ENCODE peak calls at places on chromosomes 12 and 14, in six cellular contexts. F, H, E, P, K and S are unnamed samples.

GRCh38 chr14:80213602-80214001 is 2.3 kb upstream of the DIO2 start:
- DNase-seq in F (no peak), H (peak), E (no peak), P (no peak), K (no peak), S (no peak)

GRCh38 chr12:52371716-52372115 is 4.4 kb upstream of the KRT85 start:
- DNase-seq in F (no peak), H (no peak), E (no peak), P (no peak), K (no peak), S (no peak)

GRCh38 chr12:126384029-126384564 is 1318.9 kb downstream of the AACS start:
- DNase-seq in F (no peak), H (peak), E (no peak), P (no peak), K (no peak), S (no peak)

GRCh38 chr12:53074290-53074998 is 4.7 kb downstream of the SPRYD3 start:
- DNase-seq in F (no peak), H (no peak), E (no peak), P (no peak), K (no peak), S (no peak)

GRCh38 chr14:35277179-35277578 is 15.0 kb upstream of the PSMA6 start:
- DNase-seq in F (no peak), H (no peak), E (no peak), P (no peak), K (no peak), S (no peak)

GRCh38 chr12:100801335-100801734 is 6.8 kb downstream of the ANO4 start:
- DNase-seq in F (no peak), H (no peak), E (no peak), P (no peak), K (no peak), S (no peak)

GRCh38 chr12:110373962-110374611 is 29.4 kb downstream of the ANAPC7 start:
- DNase-seq in F (no peak), H (no peak), E (no peak), P (no peak), K (no peak), S (no peak)

GRCh38 chr12:106780010-106780625 is 5.6 kb downstream of the RIC8B start:
- DNase-seq in F (no peak), H (peak), E (no peak), P (no peak), K (no peak), S (no peak)

GRCh38 chr12:93183940-93184663 is 193.6 kb upstream of the NUDT4 start:
- DNase-seq in F (no peak), H (no peak), E (no peak), P (no peak), K (no peak), S (no peak)

GRCh38 chr12:121893901-121894540 is 5.4 kb downstream of the PSMD9 start:
- DNase-seq in F (no peak), H (peak), E (no peak), P (no peak), K (no peak), S (no peak)

GRCh38 chr14:59407246-59407615 is 57.9 kb downstream of the GPR135 start:
- DNase-seq in F (no peak), H (peak), E (no peak), P (no peak), K (no peak), S (no peak)

GRCh38 chr14:26281280-26281998 is 316.4 kb downstream of the NOVA1 start:
- DNase-seq in F (no peak), H (peak), E (no peak), P (no peak), K (no peak), S (no peak)

GRCh38 chr12:132513070-132513398 is 23.1 kb downstream of the FBRSL1 start:
- DNase-seq in F (no peak), H (no peak), E (no peak), P (no peak), K (no peak), S (no peak)

GRCh38 chr12:115518-115917 is 49.0 kb downstream of the IQSEC3 start:
- DNase-seq in F (no peak), H (no peak), E (no peak), P (no peak), K (no peak), S (no peak)

GRCh38 chr14:104523546-104523935 is 56.0 kb upstream of the C14orf180 start:
- DNase-seq in F (no peak), H (no peak), E (no peak), P (no peak), K (no peak), S (no peak)

GRCh38 chr12:64184216-64184615 is 37.9 kb downstream of the KICS2 start:
- DNase-seq in F (no peak), H (no peak), E (no peak), P (no peak), K (no peak), S (no peak)

GRCh38 chr12:9649532-9649940 is 20.0 kb upstream of the CLEC2D start:
- DNase-seq in F (no peak), H (peak), E (no peak), P (no peak), K (peak), S (no peak)

GRCh38 chr14:95319312-95320075 is at the start of gene CLMN:
- DNase-seq in F (no peak), H (peak), E (peak), P (peak), K (peak), S (no peak)

GRCh38 chr14:49461529-49462401 is 124.4 kb downstream of the RPS29 start:
- DNase-seq in F (no peak), H (peak), E (no peak), P (no peak), K (no peak), S (no peak)

GRCh38 chr14:100800041-100800440 is 25.9 kb upstream of the MEG3 start:
- DNase-seq in F (no peak), H (no peak), E (no peak), P (no peak), K (no peak), S (no peak)

GRCh38 chr12:88934163-88934747 is 354.0 kb upstream of the KITLG start:
- DNase-seq in F (no peak), H (peak), E (no peak), P (no peak), K (no peak), S (no peak)

GRCh38 chr14:100292301-100292775 is 13.9 kb downstream of the SLC25A29 start:
- DNase-seq in F (no peak), H (no peak), E (no peak), P (no peak), K (peak), S (no peak)

GRCh38 chr12:103824845-103825244 is 16.2 kb downstream of the NT5DC3 start:
- DNase-seq in F (no peak), H (no peak), E (no peak), P (no peak), K (no peak), S (no peak)

GRCh38 chr14:36344211-36344610 is 23.8 kb upstream of the MBIP start:
- DNase-seq in F (no peak), H (no peak), E (no peak), P (no peak), K (no peak), S (no peak)

GRCh38 chr12:15669256-15669948 is 119.8 kb downstream of the EPS8 start:
- DNase-seq in F (no peak), H (no peak), E (no peak), P (no peak), K (no peak), S (no peak)

GRCh38 chr12:81797100-81797499 is 38.0 kb upstream of the PPFIA2 start:
- DNase-seq in F (no peak), H (peak), E (no peak), P (no peak), K (no peak), S (no peak)
- TF ChIP-seq CTCF in F (no peak), H (peak), E (no peak), P (peak), K (no peak), S (peak)

DNA sequence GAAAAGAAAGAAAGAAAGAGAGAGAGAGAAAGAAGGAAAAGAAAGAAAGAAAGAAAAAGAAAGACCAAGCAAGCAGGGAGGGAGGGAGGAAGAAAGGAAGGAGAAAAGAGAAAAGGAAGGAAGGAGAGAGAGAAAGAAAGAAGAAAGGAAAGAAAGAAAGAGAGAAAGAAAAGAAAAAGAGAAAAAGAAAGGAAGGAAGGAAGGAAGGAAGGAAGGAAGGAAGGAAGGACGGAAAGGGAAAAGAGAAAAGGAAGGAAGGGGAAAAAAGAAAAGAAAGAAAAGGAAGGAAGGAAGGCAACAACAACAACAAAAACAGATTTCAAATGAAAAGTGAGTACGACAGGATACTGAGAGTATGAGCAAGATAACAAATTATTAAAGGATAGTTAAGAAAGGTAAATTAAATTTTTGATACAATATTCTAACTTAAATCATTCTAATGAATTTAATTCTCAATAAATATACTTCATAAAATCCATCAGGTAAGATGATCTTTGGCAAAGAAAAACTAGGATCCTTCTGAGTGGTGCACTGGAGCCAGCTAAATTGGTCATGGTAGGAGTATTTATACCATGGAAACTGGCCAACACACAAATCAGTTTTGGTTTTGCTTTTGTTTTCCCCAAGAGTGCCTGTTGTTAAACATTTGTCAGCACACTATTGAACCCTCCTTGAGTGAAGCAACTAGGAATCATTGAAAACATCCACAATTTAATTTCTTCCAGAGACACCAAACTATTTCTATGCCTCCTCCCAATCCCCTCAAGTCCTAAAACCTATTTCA is 56.1 kb upstream of the DYRK2 start:
- DNase-seq in F (no peak), H (peak), E (no peak), P (no peak), K (no peak), S (no peak)
- TF ChIP-seq CTCF in F (no peak), H (no peak), E (no peak), P (no peak), K (no peak), S (no peak)

GRCh38 chr14:22865424-22866215 is 5.9 kb upstream of the LRP10 start:
- DNase-seq in F (no peak), H (no peak), E (no peak), P (no peak), K (peak), S (peak)
- TF ChIP-seq CTCF in F (no peak), H (no peak), E (no peak), P (peak), K (no peak), S (peak)

GRCh38 chr14:38210168-38210567 is 2.5 kb downstream of the SSTR1 start:
- DNase-seq in F (no peak), H (no peak), E (no peak), P (no peak), K (peak), S (peak)

GRCh38 chr14:38209572-38210159 is 2.0 kb downstream of the SSTR1 start:
- DNase-seq in F (no peak), H (no peak), E (no peak), P (no peak), K (peak), S (peak)

GRCh38 chr14:38211258-38211735 is 3.6 kb downstream of the SSTR1 start:
- DNase-seq in F (no peak), H (no peak), E (no peak), P (no peak), K (peak), S (no peak)

GRCh38 chr14:38208825-38209562 is 1.3 kb downstream of the SSTR1 start:
- DNase-seq in F (no peak), H (no peak), E (peak), P (peak), K (peak), S (peak)

DNA sequence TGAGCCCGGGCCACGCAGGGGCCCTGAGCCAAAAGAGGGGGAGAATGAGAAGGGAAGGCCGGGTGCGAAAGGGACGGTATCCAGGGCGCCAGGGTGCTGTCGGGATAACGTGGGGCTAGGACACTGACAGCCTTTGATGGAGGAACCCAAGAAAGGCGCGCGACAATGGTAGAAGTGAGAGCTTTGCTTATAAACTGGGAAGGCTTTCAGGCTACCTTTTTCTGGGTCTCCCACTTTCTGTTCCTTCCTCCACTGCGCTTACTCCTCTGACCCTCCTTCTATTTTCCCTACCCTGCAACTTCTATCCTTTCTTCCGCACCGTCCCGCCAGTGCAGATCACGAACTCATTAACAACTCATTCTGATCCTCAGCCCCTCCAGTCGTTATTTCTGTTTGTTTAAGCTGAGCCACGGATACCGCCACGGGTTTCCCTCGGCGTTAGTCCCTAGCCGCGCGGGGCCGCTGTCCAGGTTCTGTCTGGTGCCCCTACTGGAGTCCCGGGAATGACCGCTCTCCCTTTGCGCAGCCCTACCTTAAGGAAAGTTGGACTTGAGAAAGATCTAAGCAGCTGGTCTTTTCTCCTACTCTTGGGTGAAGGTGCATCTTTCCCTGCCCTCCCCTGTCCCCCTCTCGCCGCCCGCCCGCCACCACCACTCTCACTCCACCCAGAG is 3.0 kb downstream of the SSTR1 start:
- DNase-seq in F (no peak), H (no peak), E (no peak), P (peak), K (peak), S (no peak)
- TF ChIP-seq CTCF in F (no peak), H (no peak), E (peak), P (peak), K (no peak), S (no peak)

DNA sequence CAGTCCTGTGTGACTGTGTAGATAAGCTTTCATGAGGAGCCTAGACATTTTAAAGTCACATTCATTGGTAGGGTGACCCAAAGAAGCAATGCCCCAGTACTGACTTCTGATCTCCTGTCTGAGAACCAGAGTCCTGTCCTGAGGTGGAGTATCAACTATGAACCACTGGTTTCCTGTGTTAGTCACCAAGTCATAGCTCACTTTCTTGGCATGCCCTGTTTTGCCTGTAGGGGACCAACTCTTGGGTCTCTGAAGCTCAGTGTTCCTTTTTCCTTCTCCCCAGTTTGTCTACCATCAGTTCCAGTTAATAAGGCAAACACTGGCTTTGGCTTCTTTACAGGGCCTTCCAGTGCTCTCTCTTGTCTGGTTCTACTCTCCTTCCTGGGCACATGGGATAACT is 97.4 kb downstream of the C12orf75 start:
- DNase-seq in F (no peak), H (peak), E (no peak), P (no peak), K (no peak), S (no peak)
- TF ChIP-seq CTCF in F (no peak), H (no peak), E (no peak), P (no peak), K (no peak), S (no peak)

GRCh38 chr12:22231836-22232235 is 102.7 kb downstream of the ST8SIA1 start:
- DNase-seq in F (no peak), H (peak), E (no peak), P (no peak), K (no peak), S (no peak)
- TF ChIP-seq CTCF in F (no peak), H (no peak), E (no peak), P (no peak), K (no peak), S (no peak)

DNA sequence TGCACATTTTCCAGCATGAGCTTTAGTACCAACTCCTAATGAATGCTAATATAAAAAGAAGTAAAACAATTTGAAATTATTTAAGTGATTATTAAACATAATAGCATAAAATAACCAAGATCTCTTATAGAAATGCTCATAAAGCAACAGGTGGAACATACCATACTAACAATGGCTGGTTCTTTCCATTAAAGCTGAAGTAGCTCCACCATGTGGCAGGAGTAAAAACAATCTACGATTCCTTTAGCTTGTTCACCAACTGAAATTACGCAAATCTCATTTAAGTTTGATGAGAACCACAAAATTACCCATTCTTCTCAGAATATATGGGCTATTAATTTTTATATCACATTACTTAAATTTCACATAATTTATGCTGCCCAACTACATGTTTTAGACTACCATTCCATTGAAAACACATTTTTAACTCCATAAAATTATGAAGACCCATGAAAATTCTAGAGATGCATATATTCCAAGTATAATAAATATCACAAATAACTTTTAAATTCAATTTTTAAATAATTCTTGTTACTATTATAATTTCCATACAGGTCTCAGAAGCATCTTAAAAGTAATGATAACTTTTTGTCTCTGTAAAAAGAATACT is 213.6 kb downstream of the DAD1 start:
- DNase-seq in F (no peak), H (peak), E (no peak), P (no peak), K (no peak), S (no peak)
- TF ChIP-seq CTCF in F (no peak), H (peak), E (peak), P (peak), K (no peak), S (peak)